ENCODE peak calls at places on chromosomes 16 and 17, in eight cellular contexts. One of them, this sample, is unnamed.
A peak's percentile ranks its signal among the peaks of the same experiment; 100 is the strongest.

GRCh38 chr17:61555127-61555531 is 35.9 kb downstream of the NACA2 start:
- DNase-seq in pancreas: no peak
- DNase-seq in psoas muscle: no peak
- DNase-seq in transverse colon: no peak
- DNase-seq in mammary epithelial cell: no peak
- DNase-seq in Caco-2: no peak
- DNase-seq in prostate gland: no peak
- DNase-seq in GM12878: no peak
- DNase-seq in this sample: no peak

GRCh38 chr16:23125277-23125676 is 24.0 kb downstream of the USP31 start:
- DNase-seq in pancreas: no peak
- DNase-seq in psoas muscle: no peak
- DNase-seq in transverse colon: no peak
- DNase-seq in mammary epithelial cell: no peak
- DNase-seq in Caco-2: no peak
- DNase-seq in prostate gland: no peak
- DNase-seq in GM12878: no peak
- DNase-seq in this sample: no peak

GRCh38 chr16:66189951-66190350 is 176.5 kb upstream of the CDH5 start:
- DNase-seq in pancreas: no peak
- DNase-seq in psoas muscle: no peak
- DNase-seq in transverse colon: no peak
- DNase-seq in mammary epithelial cell: peak; percentile 83
- DNase-seq in Caco-2: no peak
- DNase-seq in prostate gland: no peak
- DNase-seq in GM12878: no peak
- DNase-seq in this sample: no peak

GRCh38 chr17:14168582-14168981 is 68.1 kb downstream of the CDRT15 start:
- DNase-seq in pancreas: no peak
- DNase-seq in psoas muscle: no peak
- DNase-seq in transverse colon: no peak
- DNase-seq in mammary epithelial cell: no peak
- DNase-seq in Caco-2: no peak
- DNase-seq in prostate gland: no peak
- DNase-seq in GM12878: no peak
- DNase-seq in this sample: no peak

GRCh38 chr17:42413464-42414040 is 9.5 kb downstream of the CAVIN1 start:
- DNase-seq in pancreas: no peak
- DNase-seq in psoas muscle: no peak
- DNase-seq in transverse colon: no peak
- DNase-seq in mammary epithelial cell: no peak
- DNase-seq in Caco-2: no peak
- DNase-seq in prostate gland: no peak
- DNase-seq in GM12878: no peak
- DNase-seq in this sample: no peak

GRCh38 chr17:70168979-70169706 is at the start of gene KCNJ2:
- DNase-seq in pancreas: peak; percentile 91
- DNase-seq in psoas muscle: peak; percentile 90
- DNase-seq in transverse colon: peak; percentile 91
- DNase-seq in mammary epithelial cell: peak; percentile 74
- DNase-seq in Caco-2: peak; percentile 89
- DNase-seq in prostate gland: peak; percentile 90
- DNase-seq in GM12878: no peak
- DNase-seq in this sample: peak; percentile 68

GRCh38 chr16:75810998-75811634 is 84.8 kb upstream of the CPHXL start:
- DNase-seq in pancreas: no peak
- DNase-seq in psoas muscle: no peak
- DNase-seq in transverse colon: no peak
- DNase-seq in mammary epithelial cell: no peak
- DNase-seq in Caco-2: no peak
- DNase-seq in prostate gland: no peak
- DNase-seq in GM12878: no peak
- DNase-seq in this sample: no peak

GRCh38 chr17:40548982-40549680 is 16.1 kb downstream of the CCR7 start:
- DNase-seq in pancreas: no peak
- DNase-seq in psoas muscle: no peak
- DNase-seq in transverse colon: peak; percentile 40
- DNase-seq in mammary epithelial cell: peak; percentile 44
- DNase-seq in Caco-2: peak; percentile 33
- DNase-seq in prostate gland: no peak
- DNase-seq in GM12878: no peak
- DNase-seq in this sample: peak; percentile 82

GRCh38 chr16:674968-675883 is at the start of gene RHBDL1:
- DNase-seq in pancreas: peak; percentile 76
- DNase-seq in psoas muscle: peak; percentile 51
- DNase-seq in transverse colon: peak; percentile 57
- DNase-seq in mammary epithelial cell: no peak
- DNase-seq in Caco-2: no peak
- DNase-seq in prostate gland: no peak
- DNase-seq in GM12878: no peak
- DNase-seq in this sample: peak; percentile 66

GRCh38 chr16:57479422-57480126 is 6.7 kb downstream of the DOK4 start:
- DNase-seq in pancreas: no peak
- DNase-seq in psoas muscle: no peak
- DNase-seq in transverse colon: peak; percentile 79
- DNase-seq in mammary epithelial cell: peak; percentile 35
- DNase-seq in Caco-2: peak; percentile 88
- DNase-seq in prostate gland: no peak
- DNase-seq in GM12878: no peak
- DNase-seq in this sample: no peak

GRCh38 chr17:13030459-13031305 is 12.9 kb upstream of the ELAC2 start:
- DNase-seq in pancreas: no peak
- DNase-seq in psoas muscle: no peak
- DNase-seq in transverse colon: peak; percentile 15
- DNase-seq in mammary epithelial cell: peak; percentile 34
- DNase-seq in Caco-2: peak; percentile 50
- DNase-seq in prostate gland: no peak
- DNase-seq in GM12878: no peak
- DNase-seq in this sample: peak; percentile 57

GRCh38 chr16:57999366-57999970 is 1.0 kb downstream of the ZNF319 start:
- DNase-seq in pancreas: no peak
- DNase-seq in psoas muscle: no peak
- DNase-seq in transverse colon: no peak
- DNase-seq in mammary epithelial cell: peak; percentile 56
- DNase-seq in Caco-2: no peak
- DNase-seq in prostate gland: no peak
- DNase-seq in GM12878: no peak
- DNase-seq in this sample: no peak

GRCh38 chr17:6365187-6365943 is 69.6 kb downstream of the AIPL1 start:
- DNase-seq in pancreas: no peak
- DNase-seq in psoas muscle: no peak
- DNase-seq in transverse colon: no peak
- DNase-seq in mammary epithelial cell: peak; percentile 89
- DNase-seq in Caco-2: no peak
- DNase-seq in prostate gland: no peak
- DNase-seq in GM12878: no peak
- DNase-seq in this sample: peak; percentile 43

GRCh38 chr16:1428511-1428910 is 2.4 kb upstream of the PERCC1 start:
- DNase-seq in pancreas: no peak
- DNase-seq in psoas muscle: no peak
- DNase-seq in transverse colon: no peak
- DNase-seq in mammary epithelial cell: no peak
- DNase-seq in Caco-2: no peak
- DNase-seq in prostate gland: no peak
- DNase-seq in GM12878: no peak
- DNase-seq in this sample: peak; percentile 82

GRCh38 chr17:20735796-20736195 is 156.3 kb downstream of the CDRT15L2 start:
- DNase-seq in pancreas: no peak
- DNase-seq in psoas muscle: no peak
- DNase-seq in transverse colon: no peak
- DNase-seq in mammary epithelial cell: no peak
- DNase-seq in Caco-2: no peak
- DNase-seq in prostate gland: no peak
- DNase-seq in GM12878: no peak
- DNase-seq in this sample: no peak

GRCh38 chr16:66434619-66435430 is 7.7 kb downstream of the BEAN1 start:
- DNase-seq in pancreas: no peak
- DNase-seq in psoas muscle: no peak
- DNase-seq in transverse colon: no peak
- DNase-seq in mammary epithelial cell: no peak
- DNase-seq in Caco-2: no peak
- DNase-seq in prostate gland: no peak
- DNase-seq in GM12878: no peak
- DNase-seq in this sample: no peak

GRCh38 chr17:41486809-41487530 is 2.7 kb downstream of the KRT36 start:
- DNase-seq in pancreas: peak; percentile 56
- DNase-seq in psoas muscle: no peak
- DNase-seq in transverse colon: peak; percentile 68
- DNase-seq in mammary epithelial cell: no peak
- DNase-seq in Caco-2: peak; percentile 58
- DNase-seq in prostate gland: no peak
- DNase-seq in GM12878: no peak
- DNase-seq in this sample: no peak

GRCh38 chr17:79943354-79944241 is 92.1 kb downstream of the TBC1D16 start:
- DNase-seq in pancreas: peak; percentile 17
- DNase-seq in psoas muscle: peak; percentile 12
- DNase-seq in transverse colon: peak; percentile 5
- DNase-seq in mammary epithelial cell: no peak
- DNase-seq in Caco-2: no peak
- DNase-seq in prostate gland: no peak
- DNase-seq in GM12878: no peak
- DNase-seq in this sample: no peak

GRCh38 chr17:12089809-12090384 is 69.2 kb downstream of the MAP2K4 start:
- DNase-seq in pancreas: no peak
- DNase-seq in psoas muscle: no peak
- DNase-seq in transverse colon: no peak
- DNase-seq in mammary epithelial cell: peak; percentile 52
- DNase-seq in Caco-2: no peak
- DNase-seq in prostate gland: no peak
- DNase-seq in GM12878: no peak
- DNase-seq in this sample: peak; percentile 12

GRCh38 chr17:73393962-73394361 is 82.2 kb upstream of the CDC42EP4 start:
- DNase-seq in pancreas: no peak
- DNase-seq in psoas muscle: no peak
- DNase-seq in transverse colon: no peak
- DNase-seq in mammary epithelial cell: peak; percentile 30
- DNase-seq in Caco-2: no peak
- DNase-seq in prostate gland: no peak
- DNase-seq in GM12878: no peak
- DNase-seq in this sample: no peak

GRCh38 chr17:79045830-79046500 is 22.0 kb downstream of the C1QTNF1 start:
- DNase-seq in pancreas: peak; percentile 71
- DNase-seq in psoas muscle: peak; percentile 76
- DNase-seq in transverse colon: peak; percentile 74
- DNase-seq in mammary epithelial cell: peak; percentile 48
- DNase-seq in Caco-2: peak; percentile 85
- DNase-seq in prostate gland: peak; percentile 68
- DNase-seq in GM12878: no peak
- DNase-seq in this sample: peak; percentile 89

DNA sequence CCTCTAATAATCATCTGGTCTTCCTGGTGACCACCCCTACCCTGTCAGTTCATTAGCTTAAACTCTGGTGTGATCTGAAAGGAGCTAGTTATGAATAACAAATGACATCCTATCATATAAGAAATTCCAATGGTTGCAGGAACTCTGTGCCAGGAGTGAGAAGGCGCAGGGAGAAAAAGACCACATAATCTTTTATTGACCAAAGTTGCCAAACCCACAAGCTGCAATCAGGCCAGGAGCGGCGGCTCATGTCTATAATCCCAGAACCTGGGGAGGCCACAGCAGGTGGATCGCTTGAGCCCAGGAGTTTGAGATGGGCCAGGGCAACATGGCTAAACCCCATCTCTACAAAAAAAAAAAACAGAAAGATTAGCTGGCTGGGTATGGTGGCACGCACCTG is 23.4 kb downstream of the ANKRD11 start:
- DNase-seq in pancreas: no peak
- DNase-seq in psoas muscle: no peak
- DNase-seq in transverse colon: no peak
- DNase-seq in mammary epithelial cell: no peak
- DNase-seq in Caco-2: no peak
- DNase-seq in prostate gland: no peak
- DNase-seq in GM12878: no peak
- DNase-seq in this sample: no peak
- H3K9me3 ChIP-seq in pancreas: no peaks in the 10 kb centered on the region
- H3K9me3 ChIP-seq in psoas muscle: no peaks in the 10 kb centered on the region
- H3K9me3 ChIP-seq in transverse colon: no peaks in the 10 kb centered on the region
- H3K9me3 ChIP-seq in mammary epithelial cell: no peaks in the 10 kb centered on the region
- H3K9me3 ChIP-seq in Caco-2: peaks cover 3% of the 10 kb centered on the region
- H3K9me3 ChIP-seq in prostate gland: no peaks in the 10 kb centered on the region
- H3K9me3 ChIP-seq in GM12878: no peaks in the 10 kb centered on the region
- H3K9me3 ChIP-seq in this sample: no peaks in the 10 kb centered on the region

DNA sequence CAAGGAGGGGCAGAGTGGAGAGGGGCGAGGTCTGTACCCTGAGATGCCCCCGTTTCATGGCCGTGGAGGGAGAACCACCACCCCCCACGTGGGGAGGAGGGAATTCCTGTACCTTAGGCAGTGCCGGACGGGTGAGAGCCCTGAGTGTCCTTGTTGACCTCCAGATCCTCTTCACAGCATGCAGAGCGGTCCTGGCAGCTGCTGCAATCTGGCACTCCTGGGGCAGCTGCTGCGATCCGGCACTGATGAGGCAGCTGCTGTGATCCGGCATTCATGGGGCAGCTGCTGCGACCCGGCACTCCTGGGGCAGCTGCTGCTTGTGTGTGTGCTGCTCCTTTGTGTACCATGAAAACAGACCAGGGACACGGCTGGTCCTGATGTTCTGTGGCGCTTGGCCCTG is 12.7 kb downstream of the ZNF778 start:
- DNase-seq in pancreas: no peak
- DNase-seq in psoas muscle: no peak
- DNase-seq in transverse colon: no peak
- DNase-seq in mammary epithelial cell: no peak
- DNase-seq in Caco-2: no peak
- DNase-seq in prostate gland: no peak
- DNase-seq in GM12878: no peak
- DNase-seq in this sample: no peak
- H3K9me3 ChIP-seq in pancreas: no peaks in the 10 kb centered on the region
- H3K9me3 ChIP-seq in psoas muscle: no peaks in the 10 kb centered on the region
- H3K9me3 ChIP-seq in transverse colon: peaks cover 7% of the 10 kb centered on the region
- H3K9me3 ChIP-seq in mammary epithelial cell: peaks cover 42% of the 10 kb centered on the region
- H3K9me3 ChIP-seq in Caco-2: peaks cover 7% of the 10 kb centered on the region
- H3K9me3 ChIP-seq in prostate gland: no peaks in the 10 kb centered on the region
- H3K9me3 ChIP-seq in GM12878: peaks cover 19% of the 10 kb centered on the region
- H3K9me3 ChIP-seq in this sample: peaks cover 92% of the 10 kb centered on the region

GRCh38 chr17:65314212-65314611 is 177.0 kb downstream of the RGS9 start:
- DNase-seq in pancreas: no peak
- DNase-seq in psoas muscle: no peak
- DNase-seq in transverse colon: no peak
- DNase-seq in mammary epithelial cell: no peak
- DNase-seq in Caco-2: no peak
- DNase-seq in prostate gland: no peak
- DNase-seq in GM12878: no peak
- DNase-seq in this sample: no peak
- H3K9me3 ChIP-seq in pancreas: no peaks in the 10 kb centered on the region
- H3K9me3 ChIP-seq in psoas muscle: no peaks in the 10 kb centered on the region
- H3K9me3 ChIP-seq in transverse colon: no peaks in the 10 kb centered on the region
- H3K9me3 ChIP-seq in mammary epithelial cell: no peaks in the 10 kb centered on the region
- H3K9me3 ChIP-seq in Caco-2: no peaks in the 10 kb centered on the region
- H3K9me3 ChIP-seq in prostate gland: no peaks in the 10 kb centered on the region
- H3K9me3 ChIP-seq in GM12878: no peaks in the 10 kb centered on the region
- H3K9me3 ChIP-seq in this sample: no peaks in the 10 kb centered on the region

DNA sequence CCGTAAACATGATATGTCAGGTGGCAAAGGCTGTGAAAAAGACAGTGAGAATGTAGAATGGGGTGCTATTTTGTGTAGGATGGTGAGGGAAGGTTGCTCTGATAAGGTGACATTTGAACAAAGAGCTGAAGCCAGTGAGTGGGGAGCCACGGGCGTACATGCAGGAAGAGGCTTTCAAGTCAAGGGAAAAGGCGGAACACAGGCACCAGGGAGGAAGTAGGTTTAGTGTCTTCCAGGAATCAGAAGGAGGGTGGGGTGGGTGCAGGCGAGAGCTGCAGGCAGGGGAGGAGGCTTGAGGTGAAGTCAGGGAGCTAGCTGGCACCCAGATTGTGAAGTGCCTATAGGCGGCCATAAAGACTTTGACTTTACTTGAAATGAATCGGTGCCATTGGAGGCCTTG is 14.1 kb downstream of the ZFP90 start:
- DNase-seq in pancreas: no peak
- DNase-seq in psoas muscle: no peak
- DNase-seq in transverse colon: no peak
- DNase-seq in mammary epithelial cell: no peak
- DNase-seq in Caco-2: no peak
- DNase-seq in prostate gland: no peak
- DNase-seq in GM12878: no peak
- DNase-seq in this sample: no peak
- H3K9me3 ChIP-seq in pancreas: no peaks in the 10 kb centered on the region
- H3K9me3 ChIP-seq in psoas muscle: peaks cover 67% of the 10 kb centered on the region
- H3K9me3 ChIP-seq in transverse colon: peaks cover 71% of the 10 kb centered on the region
- H3K9me3 ChIP-seq in mammary epithelial cell: peaks cover 54% of the 10 kb centered on the region
- H3K9me3 ChIP-seq in Caco-2: peaks cover 12% of the 10 kb centered on the region
- H3K9me3 ChIP-seq in prostate gland: no peaks in the 10 kb centered on the region
- H3K9me3 ChIP-seq in GM12878: peaks cover 47% of the 10 kb centered on the region
- H3K9me3 ChIP-seq in this sample: peaks cover 94% of the 10 kb centered on the region

This sample was measured in A549.